ENCODE peak calls at places on chromosomes 6 and 20, in ten cellular contexts. One of them, this sample, is unnamed.

GRCh38 chr6:5115168-5115567 is 30.0 kb downstream of the PPP1R3G start:
- DNase-seq in fibroblast of mammary gland: peak
- DNase-seq in IMR-90: peak
- DNase-seq in colonic mucosa: peak
- DNase-seq in AG09309: no peak
- DNase-seq in K562: no peak
- DNase-seq in hepatocyte: peak
- DNase-seq in cardiac muscle cell: peak
- DNase-seq in Karpas-422: no peak
- DNase-seq in heart right ventricle: peak
- DNase-seq in this sample: no peak

GRCh38 chr20:24662756-24663399 is 193.4 kb downstream of the SYNDIG1 start:
- DNase-seq in hepatocyte: no peak
- DNase-seq in Karpas-422: no peak
- DNase-seq in cardiac muscle cell: peak
- DNase-seq in colonic mucosa: no peak
- DNase-seq in AG09309: no peak
- DNase-seq in fibroblast of mammary gland: peak
- DNase-seq in IMR-90: peak
- DNase-seq in heart right ventricle: no peak
- DNase-seq in K562: no peak
- DNase-seq in this sample: peak

GRCh38 chr6:44312901-44313788 is at the start of gene AARS2:
- DNase-seq in AG09309: peak
- DNase-seq in Karpas-422: peak
- DNase-seq in IMR-90: peak
- DNase-seq in cardiac muscle cell: peak
- DNase-seq in K562: peak
- DNase-seq in colonic mucosa: peak
- DNase-seq in hepatocyte: peak
- DNase-seq in fibroblast of mammary gland: peak
- DNase-seq in heart right ventricle: peak
- DNase-seq in this sample: peak

GRCh38 chr6:167146173-167146572 is 11.6 kb downstream of the GPR31 start:
- DNase-seq in colonic mucosa: no peak
- DNase-seq in Karpas-422: no peak
- DNase-seq in cardiac muscle cell: no peak
- DNase-seq in AG09309: no peak
- DNase-seq in IMR-90: no peak
- DNase-seq in hepatocyte: no peak
- DNase-seq in fibroblast of mammary gland: no peak
- DNase-seq in heart right ventricle: no peak
- DNase-seq in K562: no peak
- DNase-seq in this sample: no peak

GRCh38 chr6:3793545-3793944 is 42.0 kb upstream of the PXDC1 start:
- DNase-seq in AG09309: no peak
- DNase-seq in fibroblast of mammary gland: no peak
- DNase-seq in heart right ventricle: no peak
- DNase-seq in Karpas-422: no peak
- DNase-seq in K562: no peak
- DNase-seq in colonic mucosa: no peak
- DNase-seq in hepatocyte: no peak
- DNase-seq in cardiac muscle cell: no peak
- DNase-seq in IMR-90: no peak
- DNase-seq in this sample: no peak

GRCh38 chr20:37522258-37523011 is 1.4 kb downstream of the NNAT start:
- DNase-seq in IMR-90: peak
- DNase-seq in cardiac muscle cell: peak
- DNase-seq in K562: no peak
- DNase-seq in colonic mucosa: peak
- DNase-seq in Karpas-422: no peak
- DNase-seq in heart right ventricle: peak
- DNase-seq in hepatocyte: no peak
- DNase-seq in fibroblast of mammary gland: peak
- DNase-seq in AG09309: no peak
- DNase-seq in this sample: no peak

GRCh38 chr6:135261872-135262725 is 81.0 kb downstream of the MYB start:
- DNase-seq in cardiac muscle cell: peak
- DNase-seq in K562: peak
- DNase-seq in hepatocyte: no peak
- DNase-seq in IMR-90: no peak
- DNase-seq in colonic mucosa: no peak
- DNase-seq in heart right ventricle: no peak
- DNase-seq in AG09309: no peak
- DNase-seq in fibroblast of mammary gland: no peak
- DNase-seq in Karpas-422: no peak
- DNase-seq in this sample: no peak

GRCh38 chr6:72783667-72784066 is 161.8 kb downstream of the KCNQ5 start:
- DNase-seq in colonic mucosa: no peak
- DNase-seq in hepatocyte: no peak
- DNase-seq in Karpas-422: no peak
- DNase-seq in IMR-90: peak
- DNase-seq in cardiac muscle cell: peak
- DNase-seq in fibroblast of mammary gland: no peak
- DNase-seq in AG09309: peak
- DNase-seq in heart right ventricle: no peak
- DNase-seq in K562: no peak
- DNase-seq in this sample: peak

DNA sequence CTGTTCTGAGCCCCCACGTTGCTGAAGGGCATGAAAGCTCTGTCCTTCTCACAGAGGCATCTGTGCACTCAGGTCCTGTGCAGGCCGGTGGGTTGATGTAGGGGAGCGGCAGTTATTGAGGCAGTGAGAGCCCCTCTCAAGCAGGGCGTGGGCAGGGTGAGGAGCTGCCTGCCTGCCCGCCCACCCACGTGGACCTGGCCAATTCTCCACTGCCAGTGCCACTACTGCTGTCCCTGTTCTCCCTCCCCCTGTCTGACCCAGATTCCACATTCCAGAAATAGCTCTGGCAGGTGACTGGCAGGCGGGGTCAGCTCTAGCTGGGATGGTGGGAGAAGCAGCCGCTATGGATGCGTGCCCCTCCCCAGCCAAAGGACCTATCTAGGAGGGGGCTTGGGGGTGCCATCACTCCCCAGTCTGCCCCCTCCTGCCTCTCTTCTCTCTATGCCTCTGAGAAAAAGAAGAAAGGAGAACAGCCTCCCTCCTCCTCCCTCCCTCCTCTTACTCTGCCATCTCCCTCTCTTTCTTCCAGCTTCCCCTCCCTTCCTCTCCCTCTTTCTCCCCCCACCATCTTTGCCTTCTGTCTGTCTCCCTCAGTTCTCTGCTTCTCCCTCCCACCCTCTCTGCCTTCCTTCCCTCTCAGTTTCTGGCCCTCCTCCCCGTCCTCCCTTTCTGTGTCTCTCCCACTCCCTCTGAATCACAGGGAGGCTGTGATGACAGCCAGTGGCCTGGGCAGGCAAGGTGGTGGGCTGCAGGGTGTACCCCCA is 86.5 kb upstream of the MYL9 start:
- DNase-seq in IMR-90: no peak
- DNase-seq in hepatocyte: peak
- DNase-seq in AG09309: no peak
- DNase-seq in fibroblast of mammary gland: no peak
- DNase-seq in cardiac muscle cell: no peak
- DNase-seq in colonic mucosa: no peak
- DNase-seq in Karpas-422: no peak
- DNase-seq in K562: no peak
- DNase-seq in heart right ventricle: no peak
- DNase-seq in this sample: no peak
- H3K4me3 ChIP-seq in IMR-90: no peak
- H3K4me3 ChIP-seq in hepatocyte: no peak
- H3K4me3 ChIP-seq in AG09309: no peak
- H3K4me3 ChIP-seq in fibroblast of mammary gland: no peak
- H3K4me3 ChIP-seq in cardiac muscle cell: no peak
- H3K4me3 ChIP-seq in colonic mucosa: no peak
- H3K4me3 ChIP-seq in Karpas-422: no peak
- H3K4me3 ChIP-seq in K562: no peak
- H3K4me3 ChIP-seq in heart right ventricle: no peak
- H3K4me3 ChIP-seq in this sample: no peak

DNA sequence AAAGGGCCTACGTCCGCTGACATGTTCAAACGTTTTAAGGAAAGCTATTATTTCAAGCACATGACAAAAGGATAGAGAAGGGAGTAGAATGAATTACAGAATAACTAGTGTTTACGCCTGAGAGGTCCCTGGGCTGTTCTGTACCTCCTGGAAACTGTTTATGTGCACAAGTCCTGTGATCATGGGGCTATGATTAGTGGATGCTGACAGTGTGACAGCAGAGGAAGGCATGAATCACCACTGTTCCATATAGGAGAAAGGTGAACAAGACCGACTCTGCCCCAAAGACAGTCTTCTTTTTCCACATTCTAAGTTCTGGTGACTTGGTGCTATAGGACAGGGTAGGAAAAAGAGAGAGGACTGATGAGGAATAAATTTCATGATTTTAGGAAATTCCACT is 249.2 kb upstream of the PRDM1 start:
- DNase-seq in Karpas-422: no peak
- DNase-seq in IMR-90: peak
- DNase-seq in AG09309: no peak
- DNase-seq in fibroblast of mammary gland: peak
- DNase-seq in K562: no peak
- DNase-seq in heart right ventricle: no peak
- DNase-seq in cardiac muscle cell: no peak
- DNase-seq in colonic mucosa: no peak
- DNase-seq in hepatocyte: peak
- DNase-seq in this sample: no peak
- H3K4me3 ChIP-seq in Karpas-422: no peak
- H3K4me3 ChIP-seq in IMR-90: no peak
- H3K4me3 ChIP-seq in AG09309: no peak
- H3K4me3 ChIP-seq in fibroblast of mammary gland: no peak
- H3K4me3 ChIP-seq in K562: no peak
- H3K4me3 ChIP-seq in heart right ventricle: no peak
- H3K4me3 ChIP-seq in cardiac muscle cell: no peak
- H3K4me3 ChIP-seq in colonic mucosa: no peak
- H3K4me3 ChIP-seq in hepatocyte: no peak
- H3K4me3 ChIP-seq in this sample: no peak

DNA sequence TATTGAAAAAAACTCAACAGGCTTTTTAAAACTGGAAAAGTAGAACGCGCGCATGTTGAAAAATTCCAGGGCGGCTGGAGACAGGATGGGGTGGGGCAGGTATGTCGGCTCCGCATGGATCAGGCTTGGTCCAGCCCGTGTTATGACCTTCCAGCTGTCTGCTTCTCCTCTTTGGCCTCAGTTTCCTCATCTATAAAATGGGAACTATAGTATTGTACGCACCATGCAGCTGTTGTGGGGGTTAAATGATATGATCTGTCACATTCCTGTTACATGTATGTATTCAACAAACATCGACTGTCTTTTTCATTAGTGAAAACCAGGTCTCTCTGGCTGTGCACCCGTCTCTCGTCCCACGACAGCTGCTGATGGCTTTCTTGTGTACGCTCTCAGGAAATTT is 18.8 kb downstream of the PHACTR3 start:
- DNase-seq in K562: no peak
- DNase-seq in heart right ventricle: no peak
- DNase-seq in Karpas-422: no peak
- DNase-seq in IMR-90: no peak
- DNase-seq in cardiac muscle cell: no peak
- DNase-seq in AG09309: no peak
- DNase-seq in colonic mucosa: no peak
- DNase-seq in fibroblast of mammary gland: no peak
- DNase-seq in hepatocyte: no peak
- DNase-seq in this sample: no peak
- H3K4me3 ChIP-seq in K562: no peak
- H3K4me3 ChIP-seq in heart right ventricle: no peak
- H3K4me3 ChIP-seq in Karpas-422: no peak
- H3K4me3 ChIP-seq in IMR-90: no peak
- H3K4me3 ChIP-seq in cardiac muscle cell: no peak
- H3K4me3 ChIP-seq in AG09309: no peak
- H3K4me3 ChIP-seq in colonic mucosa: no peak
- H3K4me3 ChIP-seq in fibroblast of mammary gland: no peak
- H3K4me3 ChIP-seq in hepatocyte: no peak
- H3K4me3 ChIP-seq in this sample: no peak

DNA sequence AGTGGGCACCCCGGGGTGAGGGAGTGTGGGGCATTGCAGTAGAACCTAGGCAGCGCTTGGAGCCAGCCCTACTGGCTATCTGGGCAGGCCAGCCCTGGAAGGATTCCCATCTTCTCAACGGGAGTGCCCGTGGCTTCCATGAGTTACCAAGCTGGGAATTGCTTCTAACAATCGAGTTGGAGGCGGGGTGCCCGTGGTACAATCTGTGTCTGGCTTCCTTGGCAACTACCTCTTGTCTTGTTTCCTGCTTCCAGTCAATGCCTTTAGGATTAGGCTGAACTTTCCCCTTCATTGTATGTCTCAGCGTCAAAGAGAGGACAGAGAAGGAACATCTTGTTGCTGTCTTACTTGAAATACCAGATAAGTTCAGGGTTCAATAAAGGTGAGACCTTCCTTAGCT is 33.3 kb downstream of the PPP1R14C start:
- DNase-seq in hepatocyte: no peak
- DNase-seq in IMR-90: no peak
- DNase-seq in colonic mucosa: peak
- DNase-seq in cardiac muscle cell: no peak
- DNase-seq in heart right ventricle: peak
- DNase-seq in fibroblast of mammary gland: no peak
- DNase-seq in AG09309: no peak
- DNase-seq in K562: no peak
- DNase-seq in Karpas-422: no peak
- DNase-seq in this sample: no peak
- H3K4me3 ChIP-seq in hepatocyte: no peak
- H3K4me3 ChIP-seq in IMR-90: no peak
- H3K4me3 ChIP-seq in colonic mucosa: no peak
- H3K4me3 ChIP-seq in cardiac muscle cell: no peak
- H3K4me3 ChIP-seq in heart right ventricle: no peak
- H3K4me3 ChIP-seq in fibroblast of mammary gland: no peak
- H3K4me3 ChIP-seq in AG09309: no peak
- H3K4me3 ChIP-seq in K562: no peak
- H3K4me3 ChIP-seq in Karpas-422: no peak
- H3K4me3 ChIP-seq in this sample: no peak

This sample was measured in osteoblast.